ENCODE peak calls at places on chromosome 5, in nine cellular contexts. H is H9; T is Caco-2; K is lung; C is IMR-90; U is MM.1S; Q is CD8-positive, alpha-beta T cell; W is BJ; J is psoas muscle. P is an unnamed sample.

GRCh38 chr5:6656680-6657079 is 23.4 kb downstream of the SRD5A1 start:
- DNase-seq in H (no peak), T (no peak), K (no peak), C (no peak), U (no peak), Q (no peak), W (no peak), J (no peak), P (no peak)

GRCh38 chr5:24681106-24681505 is 36.3 kb upstream of the CDH10 start:
- DNase-seq in H (no peak), T (no peak), K (no peak), C (no peak), U (no peak), Q (no peak), W (no peak), J (no peak), P (no peak)

GRCh38 chr5:55594636-55595035 is 59.9 kb upstream of the PLPP1 start:
- DNase-seq in H (no peak), T (no peak), K (no peak), C (no peak), U (no peak), Q (no peak), W (no peak), J (no peak), P (no peak)

GRCh38 chr5:59330680-59331079 is 562.8 kb downstream of the PDE4D start:
- DNase-seq in H (no peak), T (no peak), K (no peak), C (no peak), U (no peak), Q (no peak), W (no peak), J (no peak), P (no peak)

GRCh38 chr5:111645303-111645838 is 111.6 kb downstream of the NREP start:
- DNase-seq in H (no peak), T (no peak), K (no peak), C (no peak), U (no peak), Q (no peak), W (no peak), J (no peak), P (no peak)

GRCh38 chr5:159504857-159505304 is 174.6 kb upstream of the IL12B start:
- DNase-seq in H (no peak), T (peak), K (peak), C (peak), U (peak), Q (no peak), W (peak), J (no peak), P (no peak)

GRCh38 chr5:137960141-137960540 is 70.9 kb downstream of the PKD2L2 start:
- DNase-seq in H (no peak), T (no peak), K (no peak), C (no peak), U (no peak), Q (no peak), W (no peak), J (no peak), P (no peak)

GRCh38 chr5:115423051-115423450 is 121.5 kb downstream of the FEM1C start:
- DNase-seq in H (no peak), T (no peak), K (no peak), C (peak), U (no peak), Q (no peak), W (no peak), J (no peak), P (no peak)

GRCh38 chr5:151204051-151204450 is 19.8 kb downstream of the CCDC69 start:
- DNase-seq in H (no peak), T (no peak), K (no peak), C (no peak), U (no peak), Q (no peak), W (no peak), J (no peak), P (no peak)

GRCh38 chr5:28500511-28500910 is 1462.1 kb upstream of the CDH9 start:
- DNase-seq in H (no peak), T (no peak), K (no peak), C (no peak), U (no peak), Q (no peak), W (no peak), J (no peak), P (no peak)

GRCh38 chr5:60487885-60488425 is 212.0 kb downstream of the DEPDC1B start:
- DNase-seq in H (no peak), T (peak), K (no peak), C (no peak), U (no peak), Q (no peak), W (no peak), J (no peak), P (no peak)

GRCh38 chr5:141343242-141343952 is at the start of gene PCDHGA3:
- DNase-seq in H (no peak), T (no peak), K (no peak), C (peak), U (peak), Q (no peak), W (no peak), J (no peak), P (peak)

GRCh38 chr5:107477492-107477891 is 193.2 kb downstream of the EFNA5 start:
- DNase-seq in H (no peak), T (no peak), K (no peak), C (no peak), U (no peak), Q (no peak), W (no peak), J (no peak), P (no peak)

GRCh38 chr5:95081500-95082355 is 203.2 kb downstream of the MCTP1 start:
- DNase-seq in H (no peak), T (peak), K (peak), C (peak), U (peak), Q (peak), W (peak), J (no peak), P (peak)

GRCh38 chr5:39896104-39896503 is 471.3 kb upstream of the DAB2 start:
- DNase-seq in H (no peak), T (no peak), K (no peak), C (no peak), U (no peak), Q (no peak), W (no peak), J (no peak), P (no peak)

GRCh38 chr5:15959560-15960164 is 219.9 kb downstream of the MARCHF11 start:
- DNase-seq in H (no peak), T (no peak), K (no peak), C (no peak), U (no peak), Q (no peak), W (no peak), J (no peak), P (no peak)

GRCh38 chr5:73158313-73158712 is 14.7 kb upstream of the TMEM174 start:
- DNase-seq in H (no peak), T (no peak), K (no peak), C (no peak), U (no peak), Q (no peak), W (no peak), J (no peak), P (no peak)

GRCh38 chr5:78405820-78406750 is 45.7 kb downstream of the SCAMP1 start:
- DNase-seq in H (no peak), T (no peak), K (no peak), C (peak), U (no peak), Q (no peak), W (no peak), J (no peak), P (peak)

GRCh38 chr5:74762599-74762998 is 4.3 kb downstream of the GFM2 start:
- DNase-seq in H (no peak), T (no peak), K (no peak), C (peak), U (no peak), Q (no peak), W (no peak), J (no peak), P (no peak)

GRCh38 chr5:51131266-51131665 is 252.0 kb upstream of the ISL1 start:
- DNase-seq in H (no peak), T (no peak), K (no peak), C (no peak), U (no peak), Q (no peak), W (no peak), J (no peak), P (no peak)

GRCh38 chr5:1971944-1972343 is 89.2 kb upstream of the IRX4 start:
- DNase-seq in H (no peak), T (no peak), K (peak), C (no peak), U (no peak), Q (no peak), W (no peak), J (no peak), P (no peak)

GRCh38 chr5:123037104-123037418 is 536 bp upstream of the PPIC start:
- DNase-seq in H (no peak), T (no peak), K (no peak), C (no peak), U (no peak), Q (no peak), W (no peak), J (no peak), P (no peak)

GRCh38 chr5:172583931-172584511 is 57.0 kb upstream of the NEURL1B start:
- DNase-seq in H (no peak), T (no peak), K (no peak), C (no peak), U (no peak), Q (no peak), W (no peak), J (peak), P (no peak)

GRCh38 chr5:142339781-142340180 is 15.0 kb upstream of the SPRY4 start:
- DNase-seq in H (no peak), T (no peak), K (no peak), C (no peak), U (no peak), Q (no peak), W (no peak), J (no peak), P (no peak)

GRCh38 chr5:146048994-146049703 is 56.2 kb downstream of the PLAC8L1 start:
- DNase-seq in H (peak), T (peak), K (peak), C (peak), U (peak), Q (no peak), W (peak), J (no peak), P (peak)
- TF ChIP-seq CTCF in H (peak), T (peak), K (peak), C (peak), U (peak), Q (no peak), W (peak), J (peak), P (no peak)

DNA sequence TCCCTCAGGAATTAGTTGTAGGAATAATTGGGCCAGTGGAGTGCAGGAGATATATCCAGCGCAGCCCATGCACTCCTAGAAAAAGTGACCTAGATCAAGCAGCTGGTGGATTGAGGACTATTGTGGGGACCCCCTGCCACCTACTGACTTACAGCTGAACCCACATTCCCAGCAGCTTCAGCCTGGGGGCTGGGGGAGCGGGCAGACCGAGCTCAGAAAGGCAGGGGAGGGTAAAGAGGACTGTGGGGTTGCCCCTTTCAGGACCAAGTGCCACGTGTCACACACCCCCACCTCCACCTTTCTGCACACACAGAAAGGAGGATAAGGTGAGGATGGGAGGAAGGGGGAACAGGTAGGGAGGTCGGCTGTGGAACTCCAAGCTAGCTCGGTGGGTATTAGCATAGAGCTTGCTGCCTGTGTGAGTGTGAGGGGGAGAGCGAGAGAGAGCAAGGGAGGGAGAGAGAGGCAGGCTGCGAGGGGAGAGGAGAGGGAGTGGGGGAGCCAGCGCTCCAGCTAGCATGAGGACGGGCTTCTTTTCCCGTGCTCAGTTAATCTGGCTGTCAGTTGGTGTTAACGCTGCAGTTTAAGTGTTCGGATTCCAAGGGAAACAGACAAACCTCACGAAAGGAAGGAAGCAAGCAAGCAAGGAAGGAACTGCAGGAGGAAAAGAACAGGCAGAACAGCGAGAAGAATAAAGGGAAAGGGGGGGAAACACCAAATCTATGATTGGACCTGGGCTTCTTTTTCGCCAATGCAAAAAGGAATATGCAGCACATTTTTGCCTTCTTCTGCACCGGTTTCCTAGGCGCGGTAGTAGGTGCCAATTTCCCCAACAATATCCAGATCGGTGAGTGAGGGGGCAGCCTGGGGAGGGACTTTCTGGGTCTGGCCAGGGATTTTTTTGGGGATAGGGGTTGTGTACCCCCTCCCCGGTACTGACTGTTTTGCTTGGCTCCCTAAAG is at the start of gene GRIA1:
- DNase-seq in H (peak), T (no peak), K (no peak), C (peak), U (no peak), Q (no peak), W (no peak), J (no peak), P (no peak)
- TF ChIP-seq CTCF in H (no peak), T (no peak), K (no peak), C (no peak), U (no peak), Q (no peak), W (no peak), J (no peak), P (no peak)

DNA sequence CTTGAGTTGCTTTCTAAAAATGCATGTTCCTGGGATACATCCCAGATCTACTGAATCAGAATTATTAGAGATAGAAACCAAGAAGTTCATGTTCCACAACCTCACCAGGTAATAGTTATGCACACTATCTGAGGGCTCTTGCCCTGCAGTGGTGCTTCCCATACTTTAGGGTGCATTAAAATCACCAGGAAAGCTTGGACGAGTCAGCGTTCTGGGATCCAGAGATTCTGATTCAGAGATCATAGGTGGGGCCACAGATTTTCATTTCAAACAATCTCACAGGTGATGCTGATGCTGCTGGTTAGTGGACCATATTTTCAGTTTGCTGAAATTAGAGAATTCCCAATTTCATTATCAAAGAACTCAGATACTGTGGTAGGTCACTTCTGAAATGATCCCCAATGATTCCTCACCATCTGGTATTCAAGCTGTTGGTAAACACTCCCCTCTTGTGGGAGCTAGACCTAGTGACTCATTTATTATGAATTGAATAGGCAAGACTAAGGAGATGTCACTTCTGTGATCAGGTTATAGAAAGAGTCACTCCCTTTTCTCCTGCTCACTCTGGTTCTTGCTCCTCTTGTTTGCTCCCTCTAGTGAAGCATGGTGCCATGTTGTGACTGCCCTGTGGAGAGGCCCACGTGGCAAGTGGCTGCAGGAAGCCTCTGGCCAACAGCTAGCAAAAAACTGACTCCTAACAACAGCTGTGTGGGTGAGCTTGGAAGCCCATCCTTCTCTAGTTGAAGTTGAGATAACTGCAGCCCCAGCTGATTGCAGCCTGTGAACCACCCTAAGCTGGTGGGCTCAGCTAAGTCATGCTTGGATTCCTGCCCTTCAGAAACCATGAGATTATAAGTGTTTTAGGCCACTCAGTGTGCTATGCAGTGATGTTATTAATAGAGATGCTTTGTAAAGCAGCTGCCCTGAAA is 59.8 kb downstream of the SH3TC2 start:
- DNase-seq in H (no peak), T (no peak), K (no peak), C (peak), U (no peak), Q (no peak), W (no peak), J (no peak), P (no peak)
- TF ChIP-seq CTCF in H (peak), T (no peak), K (no peak), C (peak), U (peak), Q (no peak), W (peak), J (no peak), P (no peak)

GRCh38 chr5:176364765-176365662 is at the start of gene ARL10:
- DNase-seq in H (peak), T (peak), K (no peak), C (peak), U (no peak), Q (peak), W (no peak), J (peak), P (peak)
- TF ChIP-seq CTCF in H (peak), T (no peak), K (no peak), C (no peak), U (no peak), Q (no peak), W (no peak), J (no peak), P (no peak)